ENCODE peak calls at places on chromosomes 5 and 9, in nine cellular contexts. One of them, this sample, is unnamed.

GRCh38 chr5:109914906-109915305 is 225.2 kb downstream of the MAN2A1 start:
- DNase-seq in CD8-positive, alpha-beta T cell: no peak
- DNase-seq in heart left ventricle: no peak
- DNase-seq in thyroid gland: no peak
- DNase-seq in small intestine: no peak
- DNase-seq in GM23248: no peak
- DNase-seq in SK-N-SH: no peak
- DNase-seq in kidney: no peak
- DNase-seq in aorta: no peak
- DNase-seq in this sample: no peak

GRCh38 chr9:36748322-36748899 is 175.7 kb downstream of the MELK start:
- DNase-seq in SK-N-SH: no peak
- DNase-seq in small intestine: no peak
- DNase-seq in kidney: no peak
- DNase-seq in heart left ventricle: peak; percentile 46
- DNase-seq in GM23248: peak; percentile 68
- DNase-seq in thyroid gland: no peak
- DNase-seq in aorta: no peak
- DNase-seq in CD8-positive, alpha-beta T cell: no peak
- DNase-seq in this sample: no peak

GRCh38 chr9:109875495-109875894 is 95.5 kb downstream of the PALM2AKAP2 start:
- DNase-seq in SK-N-SH: no peak
- DNase-seq in small intestine: no peak
- DNase-seq in CD8-positive, alpha-beta T cell: no peak
- DNase-seq in aorta: no peak
- DNase-seq in heart left ventricle: no peak
- DNase-seq in GM23248: no peak
- DNase-seq in kidney: no peak
- DNase-seq in thyroid gland: no peak
- DNase-seq in this sample: no peak

GRCh38 chr9:69030851-69031645 is 4.5 kb upstream of the FXN start:
- DNase-seq in aorta: no peak
- DNase-seq in CD8-positive, alpha-beta T cell: no peak
- DNase-seq in heart left ventricle: no peak
- DNase-seq in SK-N-SH: no peak
- DNase-seq in GM23248: peak; percentile 58
- DNase-seq in thyroid gland: no peak
- DNase-seq in small intestine: no peak
- DNase-seq in kidney: no peak
- DNase-seq in this sample: no peak

GRCh38 chr9:131227112-131228058 is 48.9 kb downstream of the FAM78A start:
- DNase-seq in small intestine: no peak
- DNase-seq in SK-N-SH: peak; percentile 50
- DNase-seq in thyroid gland: peak; percentile 28
- DNase-seq in kidney: no peak
- DNase-seq in CD8-positive, alpha-beta T cell: no peak
- DNase-seq in aorta: no peak
- DNase-seq in GM23248: no peak
- DNase-seq in heart left ventricle: peak; percentile 33
- DNase-seq in this sample: no peak

GRCh38 chr5:117434266-117434665 is 859.6 kb upstream of the SEMA6A start:
- DNase-seq in GM23248: no peak
- DNase-seq in thyroid gland: no peak
- DNase-seq in SK-N-SH: no peak
- DNase-seq in CD8-positive, alpha-beta T cell: no peak
- DNase-seq in kidney: no peak
- DNase-seq in aorta: no peak
- DNase-seq in small intestine: no peak
- DNase-seq in heart left ventricle: no peak
- DNase-seq in this sample: no peak

GRCh38 chr5:134003957-134004625 is 684 bp downstream of the VDAC1 start:
- DNase-seq in heart left ventricle: peak; percentile 77
- DNase-seq in CD8-positive, alpha-beta T cell: peak; percentile 30
- DNase-seq in small intestine: peak; percentile 55
- DNase-seq in SK-N-SH: peak; percentile 82
- DNase-seq in kidney: peak; percentile 87
- DNase-seq in aorta: peak; percentile 92
- DNase-seq in GM23248: peak; percentile 85
- DNase-seq in thyroid gland: peak; percentile 83
- DNase-seq in this sample: no peak

GRCh38 chr9:105842023-105842644 is 147.8 kb downstream of the TMEM38B start:
- DNase-seq in heart left ventricle: no peak
- DNase-seq in SK-N-SH: peak; percentile 48
- DNase-seq in aorta: no peak
- DNase-seq in small intestine: peak; percentile 31
- DNase-seq in kidney: no peak
- DNase-seq in GM23248: peak; percentile 54
- DNase-seq in CD8-positive, alpha-beta T cell: no peak
- DNase-seq in thyroid gland: no peak
- DNase-seq in this sample: peak; percentile 11

GRCh38 chr9:22148876-22149637 is 140.0 kb upstream of the CDKN2B start:
- DNase-seq in SK-N-SH: no peak
- DNase-seq in aorta: no peak
- DNase-seq in kidney: no peak
- DNase-seq in CD8-positive, alpha-beta T cell: no peak
- DNase-seq in GM23248: peak; percentile 33
- DNase-seq in thyroid gland: no peak
- DNase-seq in heart left ventricle: no peak
- DNase-seq in small intestine: no peak
- DNase-seq in this sample: no peak

GRCh38 chr5:40082313-40082712 is 597.4 kb upstream of the PTGER4 start:
- DNase-seq in small intestine: no peak
- DNase-seq in kidney: no peak
- DNase-seq in heart left ventricle: no peak
- DNase-seq in GM23248: no peak
- DNase-seq in SK-N-SH: no peak
- DNase-seq in aorta: no peak
- DNase-seq in CD8-positive, alpha-beta T cell: no peak
- DNase-seq in thyroid gland: no peak
- DNase-seq in this sample: no peak

GRCh38 chr5:73902327-73903051 is 276.5 kb downstream of the ARHGEF28 start:
- DNase-seq in small intestine: peak; percentile 59
- DNase-seq in GM23248: peak; percentile 77
- DNase-seq in heart left ventricle: no peak
- DNase-seq in SK-N-SH: peak; percentile 58
- DNase-seq in thyroid gland: no peak
- DNase-seq in CD8-positive, alpha-beta T cell: no peak
- DNase-seq in kidney: no peak
- DNase-seq in aorta: no peak
- DNase-seq in this sample: no peak

GRCh38 chr5:38316544-38317224 is 58.3 kb downstream of the EGFLAM start:
- DNase-seq in small intestine: no peak
- DNase-seq in heart left ventricle: peak; percentile 22
- DNase-seq in GM23248: peak; percentile 61
- DNase-seq in SK-N-SH: peak; percentile 78
- DNase-seq in CD8-positive, alpha-beta T cell: no peak
- DNase-seq in aorta: no peak
- DNase-seq in thyroid gland: no peak
- DNase-seq in kidney: no peak
- DNase-seq in this sample: no peak

GRCh38 chr5:108420182-108420581 is 38.3 kb upstream of the FBXL17 start:
- DNase-seq in heart left ventricle: no peak
- DNase-seq in SK-N-SH: no peak
- DNase-seq in aorta: no peak
- DNase-seq in kidney: no peak
- DNase-seq in CD8-positive, alpha-beta T cell: no peak
- DNase-seq in thyroid gland: no peak
- DNase-seq in GM23248: no peak
- DNase-seq in small intestine: no peak
- DNase-seq in this sample: no peak

GRCh38 chr5:102498271-102499034 is at the start of gene SLCO6A1:
- DNase-seq in small intestine: no peak
- DNase-seq in CD8-positive, alpha-beta T cell: no peak
- DNase-seq in aorta: no peak
- DNase-seq in thyroid gland: no peak
- DNase-seq in kidney: no peak
- DNase-seq in GM23248: no peak
- DNase-seq in SK-N-SH: no peak
- DNase-seq in heart left ventricle: no peak
- DNase-seq in this sample: no peak

GRCh38 chr5:143921525-143922311 is 109.8 kb downstream of the HMHB1 start:
- DNase-seq in aorta: no peak
- DNase-seq in CD8-positive, alpha-beta T cell: no peak
- DNase-seq in heart left ventricle: no peak
- DNase-seq in small intestine: no peak
- DNase-seq in GM23248: peak; percentile 92
- DNase-seq in kidney: no peak
- DNase-seq in SK-N-SH: no peak
- DNase-seq in thyroid gland: no peak
- DNase-seq in this sample: no peak

GRCh38 chr9:127053057-127053821 is 69.2 kb downstream of the ANGPTL2 start:
- DNase-seq in small intestine: no peak
- DNase-seq in heart left ventricle: peak; percentile 53
- DNase-seq in thyroid gland: no peak
- DNase-seq in SK-N-SH: no peak
- DNase-seq in kidney: peak; percentile 77
- DNase-seq in GM23248: no peak
- DNase-seq in CD8-positive, alpha-beta T cell: no peak
- DNase-seq in aorta: no peak
- DNase-seq in this sample: no peak

GRCh38 chr5:14743601-14744295 is 79.2 kb downstream of the OTULIN start:
- DNase-seq in CD8-positive, alpha-beta T cell: no peak
- DNase-seq in small intestine: no peak
- DNase-seq in heart left ventricle: no peak
- DNase-seq in SK-N-SH: no peak
- DNase-seq in GM23248: peak; percentile 75
- DNase-seq in thyroid gland: no peak
- DNase-seq in kidney: no peak
- DNase-seq in aorta: no peak
- DNase-seq in this sample: no peak

GRCh38 chr5:1800470-1801060 is 642 bp upstream of the NDUFS6 start:
- DNase-seq in thyroid gland: no peak
- DNase-seq in GM23248: no peak
- DNase-seq in kidney: no peak
- DNase-seq in CD8-positive, alpha-beta T cell: peak; percentile 37
- DNase-seq in SK-N-SH: no peak
- DNase-seq in small intestine: peak; percentile 49
- DNase-seq in heart left ventricle: no peak
- DNase-seq in aorta: peak; percentile 75
- DNase-seq in this sample: peak; percentile 73

GRCh38 chr5:1801061-1801953 is at the start of gene NDUFS6:
- DNase-seq in GM23248: peak; percentile 75
- DNase-seq in thyroid gland: peak; percentile 81
- DNase-seq in aorta: peak; percentile 94
- DNase-seq in heart left ventricle: peak; percentile 86
- DNase-seq in kidney: peak; percentile 93
- DNase-seq in SK-N-SH: peak; percentile 89
- DNase-seq in small intestine: peak; percentile 79
- DNase-seq in CD8-positive, alpha-beta T cell: peak; percentile 80
- DNase-seq in this sample: peak; percentile 73

GRCh38 chr5:1803192-1803591 is 2.0 kb downstream of the NDUFS6 start:
- DNase-seq in aorta: peak; percentile 14
- DNase-seq in kidney: no peak
- DNase-seq in small intestine: no peak
- DNase-seq in GM23248: no peak
- DNase-seq in thyroid gland: no peak
- DNase-seq in CD8-positive, alpha-beta T cell: no peak
- DNase-seq in SK-N-SH: no peak
- DNase-seq in heart left ventricle: no peak
- DNase-seq in this sample: no peak

GRCh38 chr5:1799602-1800469 is at the start of gene MRPL36:
- DNase-seq in kidney: peak; percentile 98
- DNase-seq in CD8-positive, alpha-beta T cell: peak; percentile 94
- DNase-seq in thyroid gland: peak; percentile 96
- DNase-seq in heart left ventricle: peak; percentile 97
- DNase-seq in aorta: peak; percentile 95
- DNase-seq in GM23248: peak; percentile 96
- DNase-seq in SK-N-SH: peak; percentile 99
- DNase-seq in small intestine: peak; percentile 94
- DNase-seq in this sample: peak; percentile 92

GRCh38 chr5:1801954-1802295 is 718 bp downstream of the NDUFS6 start:
- DNase-seq in small intestine: peak; percentile 35
- DNase-seq in kidney: no peak
- DNase-seq in thyroid gland: no peak
- DNase-seq in aorta: no peak
- DNase-seq in SK-N-SH: peak; percentile 40
- DNase-seq in heart left ventricle: no peak
- DNase-seq in CD8-positive, alpha-beta T cell: no peak
- DNase-seq in GM23248: peak; percentile 26
- DNase-seq in this sample: no peak
- H3K4me3 ChIP-seq in small intestine: peak overlapping the region; percentile 71
- H3K4me3 ChIP-seq in kidney: peak overlapping the region; percentile 93
- H3K4me3 ChIP-seq in thyroid gland: peak overlapping the region; percentile 75
- H3K4me3 ChIP-seq in aorta: peak overlapping the region; percentile 64
- H3K4me3 ChIP-seq in SK-N-SH: peak overlapping the region; percentile 93
- H3K4me3 ChIP-seq in heart left ventricle: peak overlapping the region; percentile 95
- H3K4me3 ChIP-seq in CD8-positive, alpha-beta T cell: peak overlapping the region; percentile 94
- H3K4me3 ChIP-seq in GM23248: peak overlapping the region; percentile 90
- H3K4me3 ChIP-seq in this sample: peak overlapping the region; percentile 93

DNA sequence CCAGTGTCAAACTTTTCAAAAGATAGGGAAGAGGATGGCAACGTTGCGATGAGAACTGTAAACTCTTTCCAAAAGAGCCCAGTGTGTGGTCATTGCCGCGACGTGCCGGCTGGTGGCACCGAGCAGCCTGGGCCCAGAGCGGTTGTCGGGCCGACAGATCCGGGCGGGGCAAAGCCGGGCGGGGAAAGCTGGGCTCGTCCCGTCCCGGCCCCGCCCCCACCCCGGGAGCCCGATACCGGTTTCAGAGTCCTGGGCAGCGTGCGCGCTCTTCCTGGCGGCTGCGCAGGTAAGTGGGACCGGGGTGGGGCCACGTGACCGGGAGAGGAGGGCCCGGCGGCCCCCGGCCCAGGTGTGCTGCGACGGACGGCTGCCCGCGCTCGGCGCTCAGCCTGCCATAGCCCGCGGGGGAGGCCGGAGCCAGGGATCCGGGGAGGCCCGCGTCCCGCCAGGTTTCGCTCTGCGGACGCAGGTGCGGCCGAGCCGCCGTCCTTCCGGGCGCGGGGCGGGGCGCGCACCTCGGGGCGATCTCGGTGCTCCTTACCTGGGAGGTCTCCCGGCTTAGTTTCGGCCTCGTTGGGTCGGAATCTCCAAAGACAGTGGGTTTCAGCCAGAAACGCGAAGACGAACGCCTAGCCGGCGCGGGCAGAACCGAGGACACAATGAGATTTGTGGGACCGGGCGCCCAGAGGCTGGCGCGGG is at the start of gene MARVELD2:
- DNase-seq in kidney: peak; percentile 97
- DNase-seq in heart left ventricle: peak; percentile 44
- DNase-seq in small intestine: peak; percentile 97
- DNase-seq in SK-N-SH: peak; percentile 26
- DNase-seq in CD8-positive, alpha-beta T cell: peak; percentile 46
- DNase-seq in aorta: peak; percentile 84
- DNase-seq in GM23248: peak; percentile 77
- DNase-seq in thyroid gland: peak; percentile 99
- DNase-seq in this sample: peak; percentile 29
- H3K27ac ChIP-seq in kidney: peak within 1 kb of the TSS; percentile 85
- H3K27ac ChIP-seq in heart left ventricle: no peak within 1 kb of the TSS
- H3K27ac ChIP-seq in small intestine: peak within 1 kb of the TSS; percentile 82
- H3K27ac ChIP-seq in SK-N-SH: no peak within 1 kb of the TSS
- H3K27ac ChIP-seq in CD8-positive, alpha-beta T cell: no peak within 1 kb of the TSS
- H3K27ac ChIP-seq in aorta: no peak within 1 kb of the TSS
- H3K27ac ChIP-seq in GM23248: no peak within 1 kb of the TSS
- H3K27ac ChIP-seq in thyroid gland: peak within 1 kb of the TSS; percentile 99
- H3K27ac ChIP-seq in this sample: peak within 1 kb of the TSS; percentile 43

GRCh38 chr5:97229688-97230285 is 46.7 kb upstream of the RIOK2 start:
- DNase-seq in aorta: no peak
- DNase-seq in GM23248: no peak
- DNase-seq in CD8-positive, alpha-beta T cell: no peak
- DNase-seq in kidney: no peak
- DNase-seq in small intestine: no peak
- DNase-seq in heart left ventricle: no peak
- DNase-seq in SK-N-SH: no peak
- DNase-seq in thyroid gland: no peak
- DNase-seq in this sample: no peak
- H3K4me3 ChIP-seq in aorta: no peak overlapping the region
- H3K4me3 ChIP-seq in GM23248: no peak overlapping the region
- H3K4me3 ChIP-seq in CD8-positive, alpha-beta T cell: no peak overlapping the region
- H3K4me3 ChIP-seq in kidney: no peak overlapping the region
- H3K4me3 ChIP-seq in small intestine: no peak overlapping the region
- H3K4me3 ChIP-seq in heart left ventricle: no peak overlapping the region
- H3K4me3 ChIP-seq in SK-N-SH: no peak overlapping the region
- H3K4me3 ChIP-seq in thyroid gland: no peak overlapping the region
- H3K4me3 ChIP-seq in this sample: no peak overlapping the region

GRCh38 chr5:142529626-142530278 is 156.1 kb downstream of the FGF1 start:
- DNase-seq in thyroid gland: no peak
- DNase-seq in heart left ventricle: no peak
- DNase-seq in aorta: no peak
- DNase-seq in SK-N-SH: no peak
- DNase-seq in small intestine: peak; percentile 59
- DNase-seq in kidney: no peak
- DNase-seq in GM23248: peak; percentile 93
- DNase-seq in CD8-positive, alpha-beta T cell: no peak
- DNase-seq in this sample: no peak
- H3K27ac ChIP-seq in thyroid gland: no peak overlapping the region
- H3K27ac ChIP-seq in heart left ventricle: no peak overlapping the region
- H3K27ac ChIP-seq in aorta: no peak overlapping the region
- H3K27ac ChIP-seq in SK-N-SH: peak overlapping the region; percentile 54
- H3K27ac ChIP-seq in small intestine: no peak overlapping the region
- H3K27ac ChIP-seq in kidney: no peak overlapping the region
- H3K27ac ChIP-seq in GM23248: peak overlapping the region; percentile 3
- H3K27ac ChIP-seq in CD8-positive, alpha-beta T cell: no peak overlapping the region
- H3K27ac ChIP-seq in this sample: no peak overlapping the region

This sample was measured in CD4-positive, alpha-beta memory T cell.